ENCODE peak calls at places on chromosomes 5 and 9, in ten cellular contexts. O, J, P, B, N, U, V, S, Y and T are unnamed samples. For H3K9me3, the result is how much of the 10 kb centered on the place peaks cover.

GRCh38 chr9:36770025-36770424 is 197.3 kb downstream of the MELK start:
- DNase-seq in O (no peak), J (no peak), P (no peak), B (no peak), N (no peak), U (no peak), V (no peak), S (no peak), Y (no peak), T (no peak)

GRCh38 chr9:134607971-134608370 is 33.6 kb upstream of the COL5A1 start:
- DNase-seq in O (no peak), J (no peak), P (no peak), B (no peak), N (no peak), U (no peak), V (no peak), S (no peak), Y (no peak), T (no peak)

GRCh38 chr5:36334315-36334714 is 32.6 kb upstream of the RANBP3L start:
- DNase-seq in O (no peak), J (no peak), P (no peak), B (no peak), N (no peak), U (no peak), V (no peak), S (no peak), Y (no peak), T (no peak)

GRCh38 chr5:32197032-32197431 is 22.9 kb upstream of the GOLPH3 start:
- DNase-seq in O (no peak), J (no peak), P (no peak), B (no peak), N (no peak), U (no peak), V (no peak), S (no peak), Y (no peak), T (no peak)

GRCh38 chr9:31071606-31072286 is 1312.7 kb upstream of the ACO1 start:
- DNase-seq in O (no peak), J (no peak), P (peak), B (no peak), N (no peak), U (no peak), V (no peak), S (no peak), Y (no peak), T (no peak)

GRCh38 chr5:120958877-120959485 is 494.9 kb downstream of the PRR16 start:
- DNase-seq in O (no peak), J (no peak), P (no peak), B (no peak), N (no peak), U (no peak), V (no peak), S (peak), Y (no peak), T (no peak)

GRCh38 chr5:139147743-139148079 is 50.5 kb downstream of the SIL1 start:
- DNase-seq in O (no peak), J (no peak), P (no peak), B (peak), N (peak), U (no peak), V (peak), S (no peak), Y (no peak), T (peak)

GRCh38 chr5:147751-148150 is 43.5 kb upstream of the LRRC14B start:
- DNase-seq in O (no peak), J (no peak), P (no peak), B (no peak), N (no peak), U (no peak), V (no peak), S (no peak), Y (peak), T (no peak)

GRCh38 chr5:72137826-72138409 is 30.6 kb downstream of the MAP1B start:
- DNase-seq in O (peak), J (peak), P (no peak), B (no peak), N (no peak), U (peak), V (no peak), S (no peak), Y (no peak), T (no peak)

GRCh38 chr9:71644819-71645362 is 123.4 kb downstream of the CEMIP2 start:
- DNase-seq in O (no peak), J (no peak), P (no peak), B (no peak), N (no peak), U (no peak), V (no peak), S (no peak), Y (no peak), T (no peak)

GRCh38 chr9:130927995-130928900 is 10.8 kb downstream of the FIBCD1 start:
- DNase-seq in O (peak), J (peak), P (no peak), B (no peak), N (no peak), U (peak), V (peak), S (peak), Y (peak), T (no peak)

GRCh38 chr5:131379723-131380122 is 115.9 kb downstream of the CDC42SE2 start:
- DNase-seq in O (no peak), J (peak), P (no peak), B (no peak), N (no peak), U (peak), V (no peak), S (no peak), Y (peak), T (no peak)

GRCh38 chr5:51539232-51539631 is 156.0 kb downstream of the ISL1 start:
- DNase-seq in O (no peak), J (no peak), P (no peak), B (no peak), N (no peak), U (no peak), V (no peak), S (no peak), Y (no peak), T (no peak)

GRCh38 chr5:400282-401215 is 42.4 kb upstream of the EXOC3 start:
- DNase-seq in O (no peak), J (no peak), P (peak), B (no peak), N (no peak), U (peak), V (no peak), S (no peak), Y (no peak), T (no peak)

GRCh38 chr5:143011621-143012020 is 241.4 kb downstream of the ARHGAP26 start:
- DNase-seq in O (no peak), J (peak), P (no peak), B (no peak), N (no peak), U (no peak), V (no peak), S (no peak), Y (no peak), T (no peak)

GRCh38 chr9:120878188-120879130 is 1.5 kb upstream of the PHF19 start:
- DNase-seq in O (no peak), J (no peak), P (no peak), B (no peak), N (no peak), U (no peak), V (no peak), S (no peak), Y (no peak), T (no peak)

GRCh38 chr5:474826-475661 is 32.1 kb downstream of the EXOC3 start:
- DNase-seq in O (no peak), J (no peak), P (peak), B (no peak), N (no peak), U (no peak), V (peak), S (peak), Y (peak), T (no peak)

GRCh38 chr9:70525553-70525952 is 111.1 kb upstream of the KLF9 start:
- DNase-seq in O (no peak), J (no peak), P (no peak), B (no peak), N (no peak), U (no peak), V (no peak), S (no peak), Y (no peak), T (no peak)

GRCh38 chr9:27073841-27074728 is 34.9 kb upstream of the TEK start:
- DNase-seq in O (no peak), J (no peak), P (no peak), B (no peak), N (no peak), U (no peak), V (no peak), S (no peak), Y (no peak), T (no peak)

GRCh38 chr9:127148014-127148413 is 25.6 kb upstream of the ANGPTL2 start:
- DNase-seq in O (no peak), J (no peak), P (no peak), B (no peak), N (no peak), U (no peak), V (no peak), S (no peak), Y (no peak), T (peak)

GRCh38 chr9:18658764-18659705 is 185.1 kb downstream of the ADAMTSL1 start:
- DNase-seq in O (no peak), J (no peak), P (no peak), B (no peak), N (no peak), U (peak), V (no peak), S (no peak), Y (no peak), T (no peak)

GRCh38 chr5:94941113-94941765 is 322.8 kb downstream of the SLF1 start:
- DNase-seq in O (no peak), J (no peak), P (no peak), B (no peak), N (no peak), U (no peak), V (no peak), S (no peak), Y (no peak), T (no peak)

GRCh38 chr5:142486581-142486980 is 161.8 kb upstream of the SPRY4 start:
- DNase-seq in O (no peak), J (no peak), P (no peak), B (no peak), N (no peak), U (peak), V (no peak), S (no peak), Y (peak), T (no peak)

GRCh38 chr5:36648426-36648825 is 42.0 kb downstream of the SLC1A3 start:
- DNase-seq in O (no peak), J (no peak), P (no peak), B (no peak), N (no peak), U (no peak), V (no peak), S (no peak), Y (no peak), T (no peak)

GRCh38 chr5:152622628-152623027 is 217.5 kb upstream of the NMUR2 start:
- DNase-seq in O (no peak), J (no peak), P (no peak), B (no peak), N (no peak), U (no peak), V (peak), S (no peak), Y (no peak), T (no peak)

GRCh38 chr5:145936401-145937131 is at the start of gene SH3RF2:
- DNase-seq in O (peak), J (peak), P (no peak), B (peak), N (peak), U (peak), V (peak), S (peak), Y (peak), T (peak)

GRCh38 chr5:40361378-40361777 is 318.3 kb upstream of the PTGER4 start:
- DNase-seq in O (no peak), J (no peak), P (no peak), B (no peak), N (no peak), U (no peak), V (no peak), S (no peak), Y (no peak), T (no peak)

GRCh38 chr5:40364441-40364840 is 315.3 kb upstream of the PTGER4 start:
- DNase-seq in O (no peak), J (no peak), P (no peak), B (no peak), N (no peak), U (no peak), V (no peak), S (no peak), Y (no peak), T (no peak)

GRCh38 chr5:40368200-40368599 is 311.5 kb upstream of the PTGER4 start:
- DNase-seq in O (no peak), J (no peak), P (no peak), B (no peak), N (no peak), U (no peak), V (no peak), S (no peak), Y (no peak), T (no peak)

GRCh38 chr5:40365357-40366330 is 314.1 kb upstream of the PTGER4 start:
- DNase-seq in O (no peak), J (no peak), P (no peak), B (no peak), N (no peak), U (peak), V (no peak), S (no peak), Y (no peak), T (no peak)

DNA sequence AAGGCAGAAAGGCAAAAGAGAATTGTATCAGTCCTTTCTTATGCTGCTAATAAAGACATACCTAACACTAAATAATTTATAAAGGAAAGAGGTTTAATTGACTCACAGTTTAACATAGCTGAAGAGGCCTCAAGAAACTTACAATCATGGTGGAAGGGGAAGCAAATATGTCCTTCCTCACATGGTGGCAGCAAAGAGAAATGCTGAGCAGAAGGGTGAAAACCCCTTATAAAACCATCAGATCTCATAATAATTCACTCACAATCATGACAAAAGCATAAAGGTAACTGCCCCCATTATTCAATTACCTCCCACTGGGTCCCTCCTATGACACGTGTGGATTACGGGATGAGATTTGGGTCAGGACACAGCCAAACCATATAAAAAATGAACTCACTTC is 312.5 kb upstream of the PTGER4 start:
- DNase-seq in O (no peak), J (no peak), P (no peak), B (no peak), N (no peak), U (no peak), V (no peak), S (no peak), Y (no peak), T (no peak)
- TF ChIP-seq CTCF in O (no peak), J (no peak), P (no peak), B (no peak), N (no peak), U (peak), V (peak), S (no peak), Y (no peak), T (no peak)

DNA sequence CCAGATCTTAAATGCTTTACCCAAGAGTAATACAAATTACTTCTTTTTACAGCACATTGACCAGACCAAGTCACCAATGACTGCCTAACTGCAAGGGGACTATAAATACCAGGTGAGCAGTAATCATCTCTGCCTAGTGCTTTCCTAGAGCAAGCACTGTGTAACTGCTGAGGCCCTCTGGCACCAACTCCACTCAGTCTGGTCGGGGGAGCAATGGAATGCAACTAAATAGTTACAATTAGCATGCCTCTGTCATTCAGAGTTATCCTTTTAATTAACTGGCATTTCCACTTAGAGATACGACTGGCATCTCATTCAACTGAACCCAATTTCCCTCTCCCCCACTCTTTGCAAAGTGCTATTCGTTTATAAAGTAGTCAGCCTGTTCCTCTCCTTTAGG is 1309.1 kb upstream of the DMAC1 start:
- DNase-seq in O (no peak), J (no peak), P (no peak), B (no peak), N (no peak), U (no peak), V (no peak), S (no peak), Y (no peak), T (no peak)
- H3K27ac ChIP-seq in O (no peak), J (no peak), P (no peak), B (no peak), N (no peak), U (no peak), V (no peak), S (no peak), Y (no peak), T (no peak)

GRCh38 chr9:123832176-123832575 is 97.8 kb downstream of the DENND1A start:
- DNase-seq in O (no peak), J (no peak), P (no peak), B (no peak), N (no peak), U (no peak), V (no peak), S (no peak), Y (no peak), T (no peak)
- H3K9me3 ChIP-seq in O (under half), J (under half), P (under half), B (under half), N (under half), U (under half), V (under half), S (under half), Y (under half), T (under half)

GRCh38 chr5:163079618-163080017 is 357.8 kb upstream of the CCNG1 start:
- DNase-seq in O (no peak), J (no peak), P (no peak), B (no peak), N (no peak), U (peak), V (no peak), S (no peak), Y (peak), T (no peak)
- TF ChIP-seq CTCF in O (peak), J (no peak), P (no peak), B (no peak), N (no peak), U (peak), V (no peak), S (no peak), Y (peak), T (no peak)

DNA sequence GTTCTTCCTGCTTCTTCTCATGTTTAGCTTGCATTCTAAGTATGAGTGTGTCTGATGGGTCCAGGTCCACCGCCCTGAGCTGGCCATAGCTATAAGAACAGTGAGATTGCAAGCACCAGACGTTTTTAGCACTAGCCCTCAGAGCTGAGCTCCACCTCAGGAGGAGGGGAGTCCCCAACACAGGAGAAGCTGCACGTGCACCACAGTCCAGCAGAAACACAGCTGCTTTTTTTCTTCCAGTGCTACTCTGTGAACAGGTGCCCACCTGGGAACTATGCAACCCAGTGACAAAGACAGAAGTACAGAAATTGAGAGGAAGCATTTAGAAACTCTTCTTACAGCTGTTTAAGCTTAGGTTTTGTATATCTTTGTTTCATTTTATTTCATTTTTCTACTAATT is 299.4 kb downstream of the MARCHF11 start:
- DNase-seq in O (no peak), J (no peak), P (no peak), B (no peak), N (no peak), U (no peak), V (no peak), S (no peak), Y (no peak), T (no peak)
- H3K27ac ChIP-seq in O (no peak), J (no peak), P (no peak), B (no peak), N (no peak), U (no peak), V (no peak), S (no peak), Y (no peak), T (no peak)